ENCODE peak calls at places on chromosomes 13 and 19, in four cellular contexts. L is body of pancreas, Z is RWPE1, R is Peyer's patch. N is an unnamed sample.

GRCh38 chr19:23314505-23315241 is 64.5 kb upstream of the ZNF724 start:
- DNase-seq in L (no peak), Z (no peak), R (no peak), N (no peak)

GRCh38 chr13:73228546-73228945 is 169.7 kb downstream of the KLF5 start:
- DNase-seq in L (no peak), Z (no peak), R (no peak), N (peak)

GRCh38 chr19:54667217-54667616 is 4.4 kb downstream of the LILRB4 start:
- DNase-seq in L (no peak), Z (no peak), R (no peak), N (no peak)

GRCh38 chr13:34246511-34246910 is 428.6 kb downstream of the RFC3 start:
- DNase-seq in L (no peak), Z (peak), R (no peak), N (peak)

GRCh38 chr19:30638889-30639288 is 266.7 kb downstream of the ZNF536 start:
- DNase-seq in L (no peak), Z (no peak), R (no peak), N (no peak)

GRCh38 chr19:52343548-52343947 is 7.5 kb downstream of the ZNF610 start:
- DNase-seq in L (peak), Z (no peak), R (no peak), N (peak)

GRCh38 chr19:17847538-17848366 is at the start of gene JAK3:
- DNase-seq in L (peak), Z (no peak), R (peak), N (no peak)

GRCh38 chr13:44388427-44388826 is 14.8 kb downstream of the SERP2 start:
- DNase-seq in L (no peak), Z (no peak), R (no peak), N (no peak)

GRCh38 chr13:28318418-28318995 is 176.4 kb downstream of the FLT1 start:
- DNase-seq in L (no peak), Z (no peak), R (no peak), N (no peak)

GRCh38 chr19:17471410-17472125 is 1.2 kb downstream of the SLC27A1 start:
- DNase-seq in L (no peak), Z (no peak), R (no peak), N (no peak)

DNA sequence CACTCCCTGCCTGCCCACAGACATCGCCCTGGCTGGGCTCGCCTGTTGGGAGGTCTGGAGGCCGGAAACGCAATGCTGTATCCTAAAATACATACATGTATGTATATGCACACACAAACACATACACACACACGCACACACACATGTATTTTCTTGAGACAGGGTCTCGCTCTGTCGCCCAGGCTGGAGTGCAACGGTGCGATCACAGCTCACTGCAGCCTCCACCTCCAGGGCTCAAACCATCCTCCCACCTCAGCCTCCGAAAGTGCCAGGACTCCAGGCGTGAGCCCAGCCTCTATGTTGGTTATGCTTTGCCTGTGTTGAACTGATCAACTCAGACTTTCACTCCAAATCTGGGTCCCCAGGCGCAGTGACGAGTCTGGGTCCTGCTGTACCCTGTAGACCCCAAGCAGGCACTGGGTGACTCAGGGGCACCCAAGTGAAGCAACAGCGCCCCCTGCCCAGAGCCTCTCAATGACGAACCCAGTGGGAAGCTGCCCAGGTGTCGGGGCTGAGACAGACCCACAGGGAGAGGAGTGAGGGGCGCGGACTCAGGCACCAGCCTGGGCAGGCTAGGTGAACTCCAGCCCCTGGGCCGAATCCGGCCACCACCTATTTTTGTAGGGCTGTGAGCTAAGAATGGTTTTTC is 27.4 kb upstream of the CACTIN start:
- DNase-seq in L (no peak), Z (no peak), R (no peak), N (peak)
- TF ChIP-seq CTCF in L (no peak), Z (no peak), R (no peak), N (peak)

DNA sequence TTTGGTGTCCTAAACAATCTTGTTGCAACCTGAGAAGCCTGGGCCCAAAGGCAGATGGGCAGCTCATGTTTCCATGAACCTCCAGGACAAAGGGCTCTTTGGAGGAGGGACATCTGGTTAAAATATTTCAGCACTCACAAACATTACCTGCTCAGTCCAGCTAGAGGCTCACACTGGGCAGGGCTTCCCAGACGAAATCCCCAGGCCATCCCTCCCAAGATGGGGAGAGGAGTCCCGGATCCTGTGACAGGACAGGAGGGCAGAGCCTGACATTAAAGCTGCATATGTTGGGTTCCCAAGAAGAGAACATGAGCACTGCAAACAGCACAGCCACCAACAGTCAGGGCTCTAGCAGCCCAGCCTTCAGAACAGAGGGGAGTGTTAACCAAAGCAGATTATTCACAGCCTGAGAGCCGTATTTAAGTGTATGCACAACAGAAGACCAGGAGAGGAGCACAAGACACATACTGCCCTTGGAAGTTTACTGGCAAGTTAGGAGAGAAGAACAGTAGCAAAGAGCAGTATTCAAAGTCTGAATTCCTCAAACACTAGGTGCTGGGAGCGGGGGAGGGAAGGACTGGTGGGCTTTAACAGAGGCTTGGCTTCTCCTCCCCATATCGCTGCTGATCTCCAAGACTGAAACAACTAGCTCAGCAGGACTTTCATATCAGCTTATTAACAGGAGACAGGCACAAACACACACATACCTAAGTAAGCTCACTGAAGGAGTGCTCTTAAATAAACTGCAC is 12.4 kb downstream of the ATP7B start:
- DNase-seq in L (no peak), Z (no peak), R (no peak), N (no peak)
- TF ChIP-seq CTCF in L (no peak), Z (no peak), R (no peak), N (no peak)

DNA sequence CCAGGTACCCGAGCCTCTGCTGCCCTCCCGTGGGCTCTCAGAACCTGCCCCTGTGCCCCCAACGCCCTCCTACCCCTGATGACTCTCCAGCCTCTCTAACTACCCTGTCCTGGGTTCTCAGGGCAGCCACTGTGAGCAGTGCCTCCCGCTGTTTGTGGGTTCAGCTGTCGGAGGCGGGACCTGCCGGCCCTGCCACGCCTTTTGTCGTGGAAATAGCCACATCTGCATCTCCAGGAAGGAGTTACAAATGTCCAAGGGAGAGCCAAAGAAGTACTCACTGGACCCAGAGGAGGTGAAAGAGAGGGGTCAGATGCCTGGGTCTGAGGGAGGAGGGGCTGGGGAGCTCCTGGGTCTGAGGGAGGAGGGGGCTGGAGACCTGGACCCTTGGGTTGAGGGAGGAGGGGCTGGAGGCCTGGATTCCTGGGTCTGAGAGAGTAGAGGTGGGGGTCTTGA is 20.0 kb downstream of the CNFN start:
- DNase-seq in L (no peak), Z (no peak), R (no peak), N (no peak)
- TF ChIP-seq CTCF in L (no peak), Z (no peak), R (no peak), N (no peak)

DNA sequence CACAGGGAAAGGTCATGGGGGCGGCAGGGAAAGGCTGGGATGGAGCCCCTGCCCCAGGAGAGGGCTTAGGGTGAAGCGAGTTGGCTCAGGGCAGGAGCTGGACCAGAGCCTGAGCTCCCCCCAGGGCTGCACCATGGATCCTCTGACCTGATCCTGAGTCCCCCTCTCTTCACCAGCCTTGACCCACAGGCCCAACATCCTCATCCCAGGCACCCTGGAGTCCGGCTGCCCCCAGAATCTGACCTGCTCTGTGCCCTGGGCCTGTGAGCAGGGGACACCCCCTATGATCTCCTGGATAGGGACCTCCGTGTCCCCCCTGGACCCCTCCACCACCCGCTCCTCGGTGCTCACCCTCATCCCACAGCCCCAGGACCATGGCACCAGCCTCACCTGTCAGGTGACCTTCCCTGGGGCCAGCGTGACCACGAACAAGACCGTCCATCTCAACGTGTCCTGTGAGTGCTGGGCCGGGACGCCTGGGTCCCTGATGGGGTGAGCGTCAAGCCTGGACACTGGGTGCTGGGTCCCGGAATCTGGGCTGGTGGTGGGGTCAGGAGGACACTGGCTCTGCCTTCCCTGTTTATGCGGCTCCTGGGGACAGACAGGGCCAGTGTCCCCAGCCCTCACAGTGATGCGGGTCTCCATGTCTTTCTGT is 842 bp downstream of the SIGLEC9 start:
- DNase-seq in L (no peak), Z (no peak), R (no peak), N (no peak)
- TF ChIP-seq CTCF in L (no peak), Z (no peak), R (no peak), N (no peak)

DNA sequence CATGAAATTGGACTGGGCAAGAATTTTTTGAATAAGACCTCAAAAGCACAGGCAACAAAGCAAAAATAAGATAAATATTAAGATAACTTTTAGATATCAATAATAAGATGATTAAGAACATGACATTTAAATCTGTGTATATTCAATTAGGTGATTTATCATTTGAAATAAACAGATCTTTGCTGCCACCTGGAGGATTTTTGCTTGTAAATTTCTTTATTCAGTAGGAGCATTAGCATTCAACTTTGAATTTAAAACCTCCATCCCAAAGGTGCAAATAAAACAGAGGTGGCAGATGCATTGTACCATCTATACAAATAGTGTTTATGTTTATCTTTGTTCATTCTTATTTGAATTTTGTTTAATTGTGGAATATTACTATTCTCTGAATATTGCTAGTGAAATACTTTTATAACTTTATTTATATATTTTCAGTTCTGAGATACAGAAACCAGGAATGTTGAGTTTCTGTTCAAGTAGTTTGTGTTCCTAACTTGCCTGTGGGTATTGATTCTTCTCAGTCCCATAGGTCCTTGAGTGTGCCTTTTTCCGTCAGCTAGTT is 20.9 kb downstream of the COG6 start:
- DNase-seq in L (peak), Z (peak), R (no peak), N (peak)
- TF ChIP-seq CTCF in L (peak), Z (peak), R (peak), N (no peak)

GRCh38 chr19:1365306-1365963 is 18.3 kb upstream of the NDUFS7 start:
- DNase-seq in L (no peak), Z (no peak), R (no peak), N (no peak)

GRCh38 chr19:1364070-1364719 is 19.5 kb upstream of the NDUFS7 start:
- DNase-seq in L (no peak), Z (no peak), R (no peak), N (no peak)

GRCh38 chr19:1366899-1367870 is 16.5 kb upstream of the NDUFS7 start:
- DNase-seq in L (no peak), Z (no peak), R (no peak), N (no peak)

GRCh38 chr19:1363599-1363998 is 20.1 kb upstream of the NDUFS7 start:
- DNase-seq in L (no peak), Z (no peak), R (no peak), N (no peak)

DNA sequence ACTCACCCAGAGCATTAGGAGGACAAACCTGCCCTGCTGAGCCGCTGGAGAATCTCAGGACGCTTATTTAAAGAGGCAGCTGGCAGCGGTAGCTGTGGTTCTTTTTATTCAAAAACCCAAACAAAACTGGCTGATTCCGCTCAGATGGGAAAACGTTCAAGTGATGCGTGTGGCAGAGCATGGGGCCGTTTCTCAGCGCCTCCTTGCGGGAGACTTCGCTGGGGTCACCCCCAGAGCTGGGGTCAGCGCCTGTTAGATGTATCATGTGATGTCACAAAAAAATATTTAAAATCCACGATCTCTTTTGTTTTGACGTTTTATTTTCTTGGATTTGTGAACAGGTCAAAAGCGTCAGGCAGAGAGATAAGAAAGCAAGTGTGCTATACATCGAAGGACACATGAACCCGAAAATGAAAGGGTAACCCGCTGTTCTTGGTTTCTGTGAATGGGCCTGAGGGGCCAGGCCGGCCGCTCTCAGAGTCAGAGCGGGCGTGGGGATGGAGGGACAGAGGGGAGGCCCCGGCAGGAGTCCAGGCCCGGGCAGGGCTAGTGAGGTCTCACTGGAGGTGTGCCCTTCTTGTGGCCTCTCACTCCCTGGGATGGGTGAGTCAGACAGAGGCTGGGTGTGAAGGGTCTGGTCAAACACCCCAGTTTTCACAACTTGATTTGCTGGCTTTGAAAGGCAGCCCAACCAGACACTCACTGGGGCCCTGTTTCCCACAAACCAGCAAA is 17.6 kb upstream of the NDUFS7 start:
- DNase-seq in L (no peak), Z (no peak), R (no peak), N (no peak)
- TF ChIP-seq CTCF in L (no peak), Z (no peak), R (no peak), N (no peak)

GRCh38 chr19:45958763-45959516 is 14.7 kb downstream of the NOVA2 start:
- DNase-seq in L (no peak), Z (no peak), R (no peak), N (no peak)

GRCh38 chr19:45958320-45958719 is 15.3 kb downstream of the NOVA2 start:
- DNase-seq in L (no peak), Z (no peak), R (no peak), N (no peak)

GRCh38 chr19:45959517-45960025 is 14.1 kb downstream of the NOVA2 start:
- DNase-seq in L (no peak), Z (no peak), R (no peak), N (no peak)

GRCh38 chr19:45962021-45962420 is 11.6 kb downstream of the NOVA2 start:
- DNase-seq in L (no peak), Z (no peak), R (no peak), N (no peak)

GRCh38 chr19:45960595-45961235 is 12.9 kb downstream of the NOVA2 start:
- DNase-seq in L (peak), Z (no peak), R (no peak), N (peak)
- TF ChIP-seq CTCF in L (no peak), Z (no peak), R (no peak), N (no peak)

GRCh38 chr13:87536499-87536898 is 134.7 kb upstream of the SLITRK5 start:
- DNase-seq in L (no peak), Z (no peak), R (no peak), N (no peak)
- TF ChIP-seq CTCF in L (no peak), Z (no peak), R (no peak), N (no peak)

DNA sequence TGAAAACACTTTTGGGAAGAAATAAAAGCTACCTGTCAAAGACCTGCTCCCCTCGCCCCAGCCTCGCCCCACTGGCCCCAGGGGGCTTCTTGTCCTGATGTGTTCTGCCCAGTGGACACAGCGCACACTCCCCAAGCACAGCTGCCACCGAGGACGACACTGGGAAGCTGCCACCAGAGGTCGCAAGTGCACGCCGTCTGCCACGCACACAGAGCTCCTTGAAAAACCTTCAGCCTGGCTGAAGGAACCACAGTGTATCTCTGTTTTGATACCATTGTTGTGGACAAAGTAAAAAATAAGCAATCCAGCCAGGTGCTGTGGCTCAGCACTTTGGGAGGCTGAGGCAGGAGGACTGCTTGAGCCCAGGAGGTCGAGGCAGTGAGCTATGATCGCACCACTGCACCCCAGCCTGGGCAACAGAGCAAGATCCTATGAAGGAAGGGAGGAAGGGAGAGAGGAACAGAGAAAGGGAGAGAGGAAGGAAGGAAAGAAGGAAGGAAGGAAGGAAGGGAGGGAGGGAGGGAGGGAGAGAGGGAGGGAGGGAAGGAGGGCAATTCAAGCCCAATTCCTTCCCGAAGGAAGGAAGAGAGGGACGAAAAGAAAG is 57.3 kb downstream of the CEBPG start:
- DNase-seq in L (peak), Z (peak), R (peak), N (peak)
- TF ChIP-seq CTCF in L (peak), Z (peak), R (peak), N (peak)